ENCODE peak calls at places on chromosome 14, in six cellular contexts. G is OCI-LY7, M is endothelial cell, T is BJ, D is foreskin fibroblast, A is PC-9. P is an unnamed sample.
A peak's percentile ranks its signal among the peaks of the same experiment; 100 is the strongest.

GRCh38 chr14:24274101-24274543 is 2.7 kb upstream of the RABGGTA start:
- DNase-seq in D (no peak), M (no peak), G (peak; percentile 59), A (peak; percentile 41), T (no peak), P (no peak)

GRCh38 chr14:64760146-64760755 is 56.0 kb downstream of the PLEKHG3 start:
- DNase-seq in D (no peak), A (peak; percentile 58), G (peak; percentile 48), M (peak; percentile 79), T (no peak), P (peak; percentile 71)

GRCh38 chr14:104768437-104769323 is 15.7 kb downstream of the SIVA1 start:
- DNase-seq in D (peak; percentile 71), T (peak; percentile 6), M (peak; percentile 99), G (peak; percentile 81), A (peak; percentile 82), P (peak; percentile 91)

GRCh38 chr14:102363182-102363952 is 626 bp downstream of the TECPR2 start:
- DNase-seq in D (peak; percentile 50), T (peak; percentile 3), M (no peak), A (no peak), G (peak; percentile 29), P (no peak)

GRCh38 chr14:89681086-89682018 is 264.3 kb upstream of the FOXN3 start:
- DNase-seq in D (no peak), G (peak; percentile 7), T (peak; percentile 4), M (no peak), A (no peak), P (no peak)

GRCh38 chr14:49463146-49463545 is 123.0 kb downstream of the RPS29 start:
- DNase-seq in T (no peak), A (no peak), D (no peak), M (no peak), G (no peak), P (no peak)

GRCh38 chr14:30355431-30355913 is 203.5 kb upstream of the G2E3 start:
- DNase-seq in D (no peak), A (no peak), T (no peak), M (no peak), G (no peak), P (no peak)

GRCh38 chr14:101628471-101628966 is 67.2 kb downstream of the DIO3 start:
- DNase-seq in D (peak; percentile 41), M (peak; percentile 87), A (peak; percentile 92), G (peak; percentile 79), T (no peak), P (peak; percentile 86)

GRCh38 chr14:105316563-105316941 is 2.0 kb downstream of the PACS2 start:
- DNase-seq in M (no peak), D (no peak), G (no peak), T (no peak), A (no peak), P (no peak)

GRCh38 chr14:33707751-33708150 is 243.1 kb downstream of the EGLN3 start:
- DNase-seq in G (no peak), T (no peak), M (no peak), A (no peak), D (no peak), P (no peak)

GRCh38 chr14:72745546-72745945 is 148.4 kb downstream of the DPF3 start:
- DNase-seq in A (no peak), D (peak; percentile 85), G (no peak), M (no peak), T (peak; percentile 54), P (no peak)

GRCh38 chr14:28467611-28468010 is 299.0 kb upstream of the FOXG1 start:
- DNase-seq in A (no peak), G (no peak), M (no peak), D (no peak), T (no peak), P (no peak)

GRCh38 chr14:103125098-103126070 is 2.1 kb downstream of the TNFAIP2 start:
- DNase-seq in D (no peak), M (no peak), G (no peak), T (no peak), A (no peak), P (no peak)

GRCh38 chr14:100664841-100665425 is 61.8 kb upstream of the DLK1 start:
- DNase-seq in G (no peak), T (peak; percentile 37), A (no peak), M (no peak), D (peak; percentile 70), P (no peak)

GRCh38 chr14:103699261-103699661 is 16.0 kb downstream of the XRCC3 start:
- DNase-seq in D (no peak), G (peak; percentile 71), T (no peak), A (no peak), M (no peak), P (peak; percentile 63)

GRCh38 chr14:22976620-22977433 is 5.5 kb downstream of the AJUBA start:
- DNase-seq in A (peak; percentile 18), M (no peak), T (no peak), G (peak; percentile 56), D (no peak), P (no peak)

GRCh38 chr14:100965296-100965695 is 61.8 kb upstream of the RTL1 start:
- DNase-seq in G (no peak), T (no peak), D (no peak), A (no peak), M (no peak), P (no peak)

GRCh38 chr14:91754819-91755218 is 22.9 kb upstream of the CATSPERB start:
- DNase-seq in A (no peak), M (no peak), D (no peak), G (no peak), T (no peak), P (no peak)

GRCh38 chr14:72559227-72559626 is 334.7 kb downstream of the DPF3 start:
- DNase-seq in G (no peak), M (no peak), D (peak; percentile 44), T (no peak), A (no peak), P (no peak)

GRCh38 chr14:24060984-24061913 is 9.4 kb downstream of the CARMIL3 start:
- DNase-seq in G (no peak), T (no peak), M (no peak), D (no peak), A (no peak), P (no peak)

GRCh38 chr14:93759781-93760307 is 28.4 kb downstream of the PRIMA1 start:
- DNase-seq in M (no peak), D (no peak), A (no peak), G (no peak), T (no peak), P (peak; percentile 58)

DNA sequence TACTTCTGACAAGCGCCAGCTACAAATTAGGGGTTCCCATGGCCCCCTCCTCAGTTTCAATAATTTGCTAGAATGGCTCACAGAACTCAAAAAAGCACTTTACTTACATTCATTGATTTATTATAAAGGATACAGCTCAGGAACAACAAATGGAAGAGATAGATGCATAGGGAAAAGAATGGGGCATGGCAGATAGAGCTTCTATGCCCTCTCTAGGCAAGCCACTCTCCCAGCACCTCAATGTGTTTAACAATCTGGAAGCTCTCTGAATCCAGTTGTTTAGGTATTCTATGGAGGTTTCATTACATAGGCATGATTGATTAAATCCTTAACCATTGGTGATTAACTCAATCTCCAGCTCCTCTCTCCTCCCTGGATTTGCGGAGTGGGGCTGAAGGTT is 184.5 kb upstream of the DAAM1 start:
- DNase-seq in M (no peak), G (no peak), A (no peak), D (no peak), T (no peak), P (no peak)
- TF ChIP-seq CTCF in M (no peak), G (no peak), A (no peak), D (peak; percentile 25), T (peak; percentile 30), P (peak; percentile 6)

GRCh38 chr14:51205486-51205885 is 34.6 kb upstream of the TMX1 start:
- DNase-seq in G (no peak), M (no peak), A (no peak), T (no peak), D (no peak), P (no peak)

GRCh38 chr14:51203881-51204280 is 36.2 kb upstream of the TMX1 start:
- DNase-seq in M (no peak), T (no peak), A (no peak), G (no peak), D (no peak), P (peak; percentile 83)

GRCh38 chr14:51206462-51206861 is 33.6 kb upstream of the TMX1 start:
- DNase-seq in M (no peak), T (no peak), D (no peak), A (no peak), G (no peak), P (no peak)

GRCh38 chr14:51201890-51202289 is 38.2 kb upstream of the TMX1 start:
- DNase-seq in T (no peak), M (no peak), D (no peak), A (no peak), G (no peak), P (no peak)

DNA sequence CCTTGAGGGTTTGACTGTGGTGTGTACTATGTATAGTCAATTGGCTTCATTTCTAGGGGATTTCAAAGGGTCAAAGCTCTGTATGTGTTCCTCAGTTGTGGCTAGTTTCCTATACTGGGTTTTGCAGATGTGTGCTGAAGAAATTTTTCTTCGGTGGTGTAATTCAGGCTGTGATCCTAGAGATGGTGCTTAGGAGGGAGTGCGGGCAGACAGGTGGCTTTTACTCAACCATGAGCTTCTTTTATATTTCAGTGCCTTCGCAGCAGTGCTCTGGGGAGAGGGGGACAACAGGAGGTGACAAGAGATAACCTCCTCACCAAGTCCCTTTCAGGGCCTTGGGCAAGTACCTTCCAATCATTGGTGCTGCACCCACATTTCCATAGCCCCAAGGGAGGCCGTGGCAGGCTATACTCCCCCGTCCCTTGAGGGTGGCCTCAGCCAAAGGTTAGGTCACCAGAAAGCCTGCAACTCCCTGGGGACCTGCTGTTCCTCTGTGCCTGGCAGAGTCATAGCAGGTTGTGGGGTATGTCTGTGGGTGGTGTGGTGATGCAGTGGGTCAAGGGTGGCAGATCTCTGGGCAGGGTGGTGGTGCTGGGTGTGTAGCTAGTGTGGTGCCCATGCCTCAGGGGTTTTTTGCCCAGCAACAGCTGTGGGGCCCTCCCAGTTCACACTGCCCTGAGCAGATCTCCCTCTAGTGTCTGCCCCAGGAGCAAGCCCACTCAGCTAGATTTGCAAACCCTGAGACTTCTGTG is 37.0 kb upstream of the TMX1 start:
- DNase-seq in A (no peak), T (no peak), G (no peak), D (no peak), M (no peak), P (peak; percentile 20)
- TF ChIP-seq CTCF in A (no peak), T (no peak), G (no peak), D (no peak), M (no peak), P (peak; percentile 28)

DNA sequence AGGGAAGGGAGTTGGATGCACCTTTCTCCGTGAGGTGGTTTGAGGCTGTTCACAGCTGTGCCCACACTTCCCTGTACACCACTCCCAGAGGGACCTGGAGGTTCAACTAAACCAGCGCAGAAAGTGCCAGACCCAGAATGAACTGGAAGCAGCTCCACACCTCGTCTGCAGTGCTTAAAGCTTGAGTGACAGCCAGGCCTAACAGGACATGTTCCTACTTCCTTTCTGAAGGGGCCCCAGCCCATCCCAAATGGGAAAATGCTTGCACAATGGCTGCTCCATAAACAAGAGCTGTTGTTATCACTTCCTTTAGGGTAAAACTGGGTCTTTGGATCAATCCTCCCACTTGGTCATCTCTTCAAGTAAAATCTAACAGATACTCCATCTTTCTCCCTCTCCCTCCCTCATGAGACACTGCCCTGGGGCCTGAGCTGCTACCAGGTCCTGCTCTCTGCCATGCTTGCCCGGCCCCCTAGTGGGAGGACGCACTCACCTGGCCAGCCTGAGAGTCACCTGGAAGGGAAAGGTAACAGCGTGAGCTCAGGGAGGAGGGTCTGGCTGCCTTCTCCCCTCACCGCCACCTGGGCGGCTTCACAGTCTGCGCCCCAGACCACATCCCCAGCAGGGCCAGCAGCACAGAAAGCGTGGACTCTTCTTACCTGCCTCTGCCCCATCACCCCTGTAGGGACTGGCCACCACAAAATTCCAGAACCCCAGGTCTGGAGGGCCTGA is 33.5 kb downstream of the ISCA2 start:
- DNase-seq in T (no peak), M (no peak), D (no peak), G (no peak), A (peak; percentile 41), P (no peak)
- TF ChIP-seq CTCF in T (no peak), M (no peak), D (no peak), G (no peak), A (peak; percentile 41), P (no peak)

GRCh38 chr14:44640416-44640815 is 133.3 kb upstream of the FSCB start:
- DNase-seq in D (no peak), T (no peak), G (no peak), M (no peak), A (no peak), P (no peak)
- TF ChIP-seq CTCF in D (no peak), T (no peak), G (no peak), M (no peak), A (no peak), P (no peak)

P was measured in BE2C.